ENCODE peak calls at places on chromosomes 6 and 20, in eight cellular contexts. L, C, G, X, O, U, T and V are unnamed samples.

GRCh38 chr6:122609881-122610689 is at the start of gene PKIB:
- DNase-seq in T (peak), O (peak), X (peak), U (peak), G (peak), C (peak), L (peak), V (peak)

GRCh38 chr6:130602151-130602770 is 224.9 kb upstream of the SMLR1 start:
- DNase-seq in U (no peak), T (peak), X (peak), G (peak), C (peak), O (no peak), L (peak), V (peak)

GRCh38 chr6:75278474-75279077 is 6.0 kb downstream of the TMEM30A start:
- DNase-seq in X (no peak), T (no peak), L (peak), G (no peak), U (no peak), O (no peak), C (no peak), V (peak)

GRCh38 chr20:49993301-49993751 is 10.5 kb downstream of the SNAI1 start:
- DNase-seq in C (no peak), T (peak), O (peak), U (no peak), L (no peak), G (no peak), X (no peak), V (no peak)

GRCh38 chr6:6804843-6805680 is 216.5 kb downstream of the LY86 start:
- DNase-seq in O (peak), L (no peak), X (no peak), G (no peak), U (no peak), C (no peak), T (no peak), V (no peak)

GRCh38 chr6:158852312-158853071 is 33.3 kb upstream of the EZR start:
- DNase-seq in O (no peak), U (no peak), X (peak), L (no peak), C (no peak), G (no peak), T (no peak), V (peak)

GRCh38 chr6:108582618-108583017 is 21.9 kb downstream of the FOXO3 start:
- DNase-seq in G (no peak), X (no peak), O (no peak), C (no peak), T (no peak), U (no peak), L (no peak), V (no peak)

GRCh38 chr6:18147160-18147559 is 7.7 kb downstream of the TPMT start:
- DNase-seq in U (no peak), C (peak), T (peak), X (no peak), L (no peak), O (no peak), G (peak), V (peak)

GRCh38 chr6:46781478-46782378 is 11.5 kb upstream of the MEP1A start:
- DNase-seq in X (peak), U (peak), L (peak), T (peak), O (peak), G (peak), C (peak), V (peak)

GRCh38 chr20:44592366-44592765 is 10.0 kb downstream of the PKIG start:
- DNase-seq in L (no peak), T (no peak), U (no peak), C (no peak), O (no peak), G (no peak), X (no peak), V (no peak)

GRCh38 chr6:67881706-67882065 is 753.4 kb upstream of the ADGRB3 start:
- DNase-seq in C (no peak), G (no peak), L (no peak), T (no peak), O (no peak), X (no peak), U (no peak), V (no peak)

GRCh38 chr6:142155895-142156757 is 9.1 kb downstream of the VTA1 start:
- DNase-seq in C (peak), G (peak), L (peak), U (no peak), X (no peak), O (no peak), T (peak), V (peak)

GRCh38 chr6:36352477-36353157 is 15.9 kb upstream of the BNIP5 start:
- DNase-seq in L (no peak), X (no peak), C (no peak), G (no peak), O (no peak), U (no peak), T (no peak), V (no peak)

GRCh38 chr6:3940703-3941102 is 91.5 kb downstream of the FAM50B start:
- DNase-seq in T (no peak), C (no peak), U (no peak), L (no peak), G (no peak), O (no peak), X (no peak), V (no peak)

GRCh38 chr20:63532449-63532971 is 4.7 kb downstream of the PTK6 start:
- DNase-seq in L (no peak), G (no peak), T (no peak), U (no peak), X (no peak), O (no peak), C (no peak), V (no peak)

GRCh38 chr6:57434944-57435343 is 117.5 kb downstream of the PRIM2 start:
- DNase-seq in C (no peak), G (no peak), T (no peak), L (no peak), X (no peak), O (no peak), U (no peak), V (no peak)

GRCh38 chr20:14991023-14991422 is 653.6 kb upstream of the FLRT3 start:
- DNase-seq in U (no peak), G (peak), C (peak), L (no peak), O (no peak), T (peak), X (no peak), V (peak)

GRCh38 chr6:119484598-119484997 is 135.0 kb upstream of the MAN1A1 start:
- DNase-seq in O (no peak), U (no peak), X (no peak), G (peak), L (no peak), C (peak), T (peak), V (peak)

GRCh38 chr6:134626131-134626530 is 308.2 kb upstream of the SGK1 start:
- DNase-seq in L (no peak), G (no peak), X (no peak), U (no peak), O (no peak), T (peak), C (no peak), V (no peak)

GRCh38 chr20:62818592-62819493 is 2.0 kb downstream of the COL9A3 start:
- DNase-seq in G (peak), U (no peak), T (no peak), C (peak), L (peak), X (no peak), O (no peak), V (peak)

GRCh38 chr6:37110455-37111155 is 59.3 kb upstream of the PIM1 start:
- DNase-seq in C (peak), X (peak), T (no peak), U (no peak), L (no peak), O (peak), G (peak), V (no peak)

GRCh38 chr6:10184408-10185187 is 230.3 kb downstream of the TFAP2A start:
- DNase-seq in U (no peak), G (no peak), C (no peak), L (no peak), O (no peak), X (no peak), T (peak), V (no peak)

GRCh38 chr6:108561742-108562502 is 1.2 kb downstream of the FOXO3 start:
- DNase-seq in T (no peak), L (peak), C (no peak), U (peak), G (no peak), X (no peak), O (no peak), V (peak)

GRCh38 chr20:62219992-62220665 is at the start of gene HRH3:
- DNase-seq in L (no peak), X (no peak), C (peak), G (peak), O (peak), U (no peak), T (no peak), V (peak)

GRCh38 chr20:5703542-5704215 is 46.5 kb upstream of the SHLD1 start:
- DNase-seq in O (no peak), X (no peak), U (no peak), T (no peak), C (no peak), G (no peak), L (peak), V (no peak)

GRCh38 chr6:126040826-126041225 is 54.5 kb downstream of the TRMT11 start:
- DNase-seq in X (no peak), C (peak), G (peak), O (no peak), T (peak), L (peak), U (peak), V (peak)

GRCh38 chr6:156779206-156780116 is 2.3 kb downstream of the ARID1B start:
- DNase-seq in X (peak), U (peak), T (no peak), C (no peak), L (peak), O (peak), G (peak), V (peak)

GRCh38 chr20:49179368-49180277 is 8.5 kb downstream of the STAU1 start:
- DNase-seq in C (no peak), L (peak), G (no peak), X (no peak), T (no peak), U (no peak), O (peak), V (peak)

GRCh38 chr6:12923644-12924235 is 207.2 kb downstream of the PHACTR1 start:
- DNase-seq in X (no peak), U (no peak), L (peak), T (no peak), O (peak), G (no peak), C (no peak), V (peak)

GRCh38 chr20:33177866-33178265 is 9.9 kb downstream of the BPIFA2 start:
- DNase-seq in G (no peak), X (no peak), T (no peak), U (no peak), L (no peak), C (no peak), O (no peak), V (no peak)

GRCh38 chr6:142300302-142300701 is 1.5 kb upstream of the ADGRG6 start:
- DNase-seq in U (no peak), X (no peak), C (no peak), T (no peak), G (no peak), L (no peak), O (no peak), V (no peak)

GRCh38 chr6:21931641-21932335 is 338.2 kb downstream of the SOX4 start:
- DNase-seq in O (no peak), U (no peak), T (peak), C (peak), L (no peak), X (no peak), G (peak), V (peak)

GRCh38 chr20:7113577-7114466 is 346.3 kb downstream of the BMP2 start:
- DNase-seq in C (peak), O (peak), X (peak), T (peak), L (peak), U (no peak), G (peak), V (peak)

GRCh38 chr6:149211046-149211571 is 106.4 kb upstream of the TAB2 start:
- DNase-seq in X (peak), L (no peak), O (peak), G (peak), U (no peak), C (no peak), T (no peak), V (peak)

GRCh38 chr6:157381631-157382621 is 936 bp downstream of the ZDHHC14 start:
- DNase-seq in O (peak), C (peak), T (peak), X (peak), U (peak), L (peak), G (peak), V (peak)

GRCh38 chr6:159941286-159942113 is 27.4 kb upstream of the IGF2R start:
- DNase-seq in O (peak), G (peak), L (no peak), T (peak), C (peak), U (no peak), X (peak), V (peak)

GRCh38 chr6:22008248-22008836 is 288.5 kb downstream of the PRL start:
- DNase-seq in T (no peak), C (no peak), L (peak), G (no peak), X (no peak), O (no peak), U (no peak), V (peak)

GRCh38 chr6:163243083-163243482 is 171.4 kb upstream of the QKI start:
- DNase-seq in L (no peak), U (no peak), O (no peak), T (no peak), G (no peak), X (no peak), C (no peak), V (no peak)

GRCh38 chr20:38083338-38084048 is 49.9 kb downstream of the RPRD1B start:
- DNase-seq in G (no peak), O (peak), U (no peak), T (no peak), X (no peak), L (no peak), C (peak), V (no peak)

GRCh38 chr6:29617782-29618557 is 15.0 kb downstream of the GABBR1 start:
- DNase-seq in L (no peak), O (peak), T (no peak), X (peak), G (no peak), U (no peak), C (no peak), V (no peak)
- TF ChIP-seq CTCF in L (peak), O (peak), T (no peak), X (no peak), G (peak), U (no peak), C (no peak), V (no peak)

DNA sequence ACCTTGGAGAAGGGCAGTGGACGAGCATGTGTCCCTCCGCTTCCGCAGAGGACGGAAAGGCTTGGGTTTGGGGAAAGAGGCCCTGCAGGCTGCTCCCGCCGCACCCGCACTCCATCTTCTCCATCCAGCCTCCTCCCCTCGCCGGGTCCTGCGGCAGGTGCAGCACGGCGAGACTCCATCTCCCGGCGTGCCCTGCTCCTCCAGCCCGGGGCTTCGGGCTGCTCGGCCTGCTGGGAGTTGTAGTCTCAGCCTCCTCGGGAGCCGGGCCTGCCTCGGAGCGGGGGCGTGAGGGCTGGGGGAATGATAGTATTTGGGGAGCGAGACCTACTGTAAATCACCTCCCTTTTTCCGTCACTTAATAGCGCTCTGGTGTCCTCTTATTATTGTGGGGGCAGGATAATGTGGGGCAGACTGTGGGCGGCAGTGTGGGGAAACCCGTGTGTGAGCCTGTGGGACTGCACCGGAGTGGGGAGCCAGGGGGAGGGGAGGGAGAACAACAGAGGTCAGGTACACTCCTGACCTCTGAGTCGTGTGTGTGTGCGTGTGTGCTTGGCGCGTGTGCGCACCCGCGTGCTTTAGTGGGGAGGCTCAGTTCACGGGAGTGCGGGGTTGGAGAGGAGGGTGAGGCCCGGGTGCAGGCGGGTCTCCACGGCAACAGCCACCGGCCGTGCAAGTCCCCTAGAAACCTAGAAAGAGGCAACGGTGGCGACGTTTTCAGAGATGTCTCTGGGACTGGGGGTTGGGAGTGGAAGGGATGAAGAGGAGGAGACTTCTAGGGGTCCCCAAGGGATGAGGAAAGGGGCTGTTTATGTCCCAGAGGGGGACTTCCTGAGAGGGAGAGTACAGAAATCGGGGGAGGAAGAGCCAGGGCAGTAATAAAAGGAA is 4.1 kb downstream of the TTBK1 start:
- DNase-seq in C (peak), O (peak), G (peak), X (peak), T (no peak), L (peak), U (peak), V (peak)
- TF ChIP-seq CTCF in C (no peak), O (no peak), G (no peak), X (no peak), T (no peak), L (no peak), U (no peak), V (no peak)

GRCh38 chr6:2896741-2897140 is 6.4 kb downstream of the SERPINB9 start:
- DNase-seq in T (no peak), G (no peak), X (no peak), C (no peak), L (no peak), U (no peak), O (no peak), V (no peak)

GRCh38 chr6:2890981-2891767 is 11.9 kb downstream of the SERPINB9 start:
- DNase-seq in L (no peak), T (no peak), C (no peak), O (no peak), G (no peak), U (no peak), X (no peak), V (no peak)

GRCh38 chr6:2895072-2895471 is 8.0 kb downstream of the SERPINB9 start:
- DNase-seq in L (no peak), C (no peak), U (no peak), G (no peak), O (no peak), X (no peak), T (no peak), V (no peak)

GRCh38 chr6:2893276-2893675 is 9.8 kb downstream of the SERPINB9 start:
- DNase-seq in L (no peak), C (no peak), U (no peak), O (no peak), T (no peak), X (no peak), G (no peak), V (no peak)

DNA sequence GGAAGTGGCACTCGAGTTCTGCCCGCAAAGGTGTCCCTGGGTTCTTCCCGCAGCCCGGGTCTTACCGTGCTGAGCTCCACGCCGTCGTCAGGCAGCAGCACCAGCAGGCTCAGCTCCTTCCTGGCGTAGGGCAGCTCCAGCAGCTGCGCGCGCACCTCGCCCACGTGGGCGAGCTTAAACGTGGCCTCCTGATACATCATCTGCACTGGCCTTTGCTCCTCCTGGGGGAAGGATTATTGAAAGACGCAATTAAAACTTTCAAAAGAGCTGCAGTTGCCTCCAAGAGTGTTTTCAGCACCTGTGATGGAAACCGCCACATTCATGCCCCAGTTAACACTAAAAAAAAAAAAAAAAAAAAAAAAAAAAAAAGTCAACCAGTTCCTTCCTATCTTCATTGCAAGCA is 11.3 kb downstream of the SERPINB9 start:
- DNase-seq in U (no peak), G (no peak), O (no peak), L (no peak), T (no peak), X (peak), C (no peak), V (no peak)
- TF ChIP-seq CTCF in U (no peak), G (no peak), O (no peak), L (no peak), T (no peak), X (no peak), C (no peak), V (no peak)

GRCh38 chr6:50816115-50816675 is 2.5 kb upstream of the TFAP2B start:
- DNase-seq in L (peak), X (peak), G (peak), C (peak), U (peak), T (peak), O (peak), V (peak)

GRCh38 chr6:50818673-50819072 is at the start of gene TFAP2B:
- DNase-seq in C (no peak), U (no peak), G (no peak), L (no peak), T (no peak), O (no peak), X (no peak), V (no peak)

GRCh38 chr6:50817638-50817950 is 1.1 kb upstream of the TFAP2B start:
- DNase-seq in C (no peak), U (no peak), T (no peak), O (no peak), G (no peak), L (no peak), X (no peak), V (no peak)

GRCh38 chr6:50816947-50817637 is 1.6 kb upstream of the TFAP2B start:
- DNase-seq in O (no peak), U (no peak), C (no peak), X (no peak), T (no peak), G (no peak), L (no peak), V (no peak)

GRCh38 chr6:50815436-50816114 is 3.1 kb upstream of the TFAP2B start:
- DNase-seq in X (no peak), C (peak), O (no peak), T (peak), L (peak), U (no peak), G (peak), V (peak)
- TF ChIP-seq CTCF in X (no peak), C (peak), O (no peak), T (peak), L (no peak), U (no peak), G (peak), V (peak)

GRCh38 chr20:58637466-58638198 is 13.5 kb upstream of the STX16 start:
- DNase-seq in O (no peak), U (no peak), X (no peak), G (no peak), L (no peak), C (no peak), T (no peak), V (no peak)

GRCh38 chr20:58636396-58636982 is 14.6 kb upstream of the STX16 start:
- DNase-seq in T (no peak), X (no peak), U (no peak), C (no peak), L (no peak), O (no peak), G (no peak), V (no peak)

GRCh38 chr20:58638467-58639181 is 12.5 kb upstream of the STX16 start:
- DNase-seq in T (no peak), X (no peak), U (no peak), O (no peak), L (no peak), G (no peak), C (no peak), V (no peak)

GRCh38 chr20:58634818-58635665 is 16.0 kb upstream of the STX16 start:
- DNase-seq in X (peak), G (no peak), T (no peak), O (no peak), C (no peak), U (no peak), L (no peak), V (no peak)

GRCh38 chr20:58636983-58637421 is 14.1 kb upstream of the STX16 start:
- DNase-seq in U (no peak), X (no peak), O (no peak), G (no peak), C (no peak), L (no peak), T (no peak), V (peak)
- TF ChIP-seq CTCF in U (no peak), X (no peak), O (peak), G (peak), C (peak), L (no peak), T (no peak), V (peak)

DNA sequence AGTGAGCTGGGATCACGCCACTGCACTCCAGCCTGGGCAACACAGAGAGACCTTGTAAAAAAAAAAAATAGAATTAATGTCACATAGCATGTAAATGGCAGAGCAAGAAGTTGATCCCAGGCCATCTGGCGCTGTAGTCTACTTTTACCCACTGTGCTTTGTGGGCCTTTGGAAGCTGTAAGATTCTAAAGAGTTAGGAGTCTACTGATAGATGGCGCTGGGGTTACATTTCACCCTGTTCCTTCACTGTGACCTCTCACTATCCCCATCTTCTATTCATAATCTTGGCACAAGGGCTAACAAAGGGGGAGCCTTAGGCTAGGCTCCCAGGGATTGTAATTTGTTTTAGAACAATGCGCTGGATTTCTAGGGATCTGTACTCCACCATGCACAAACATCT is 24.4 kb downstream of the SIRPD start:
- DNase-seq in U (no peak), L (peak), C (no peak), T (no peak), G (no peak), O (no peak), X (no peak), V (peak)
- TF ChIP-seq CTCF in U (no peak), L (no peak), C (no peak), T (no peak), G (no peak), O (no peak), X (no peak), V (peak)